ENCODE peak calls at places on chromosomes 12 and 14, in ten cellular contexts. G is adrenal gland, S is omental fat pad, C is fibroblast of mammary gland, J is upper lobe of right lung, H is OCI-LY7, N is IMR-90, R is HFFc6, Z is fibroblast of the aortic adventitia, M is testis. D is an unnamed sample.

GRCh38 chr12:76226397-76226796 is 121.8 kb downstream of the BBS10 start:
- DNase-seq in G (no peak), S (no peak), C (peak; percentile 49), J (no peak), H (no peak), N (peak; percentile 84), R (no peak), Z (peak; percentile 92), M (no peak), D (no peak)

GRCh38 chr12:21354641-21355040 is 18.1 kb upstream of the IAPP start:
- DNase-seq in G (no peak), S (no peak), C (no peak), J (no peak), H (no peak), N (no peak), R (no peak), Z (no peak), M (no peak), D (no peak)

GRCh38 chr14:23446291-23446851 is 10.9 kb upstream of the MYH7 start:
- DNase-seq in G (no peak), S (no peak), C (no peak), J (no peak), H (no peak), N (no peak), R (no peak), Z (no peak), M (peak; percentile 56), D (no peak)

GRCh38 chr12:68587448-68587873 is 23.2 kb upstream of the RAP1B start:
- DNase-seq in G (no peak), S (no peak), C (no peak), J (no peak), H (peak; percentile 53), N (no peak), R (no peak), Z (no peak), M (no peak), D (peak; percentile 79)

GRCh38 chr12:125092872-125093680 is 27.8 kb downstream of the AACS start:
- DNase-seq in G (peak; percentile 38), S (no peak), C (peak; percentile 69), J (no peak), H (no peak), N (peak; percentile 66), R (peak; percentile 19), Z (peak; percentile 65), M (no peak), D (no peak)

GRCh38 chr12:105729372-105729771 is 398.9 kb downstream of the C12orf75 start:
- DNase-seq in G (no peak), S (no peak), C (no peak), J (no peak), H (no peak), N (no peak), R (no peak), Z (no peak), M (no peak), D (no peak)

GRCh38 chr12:45681469-45681868 is 48.0 kb upstream of the ARID2 start:
- DNase-seq in G (no peak), S (no peak), C (peak; percentile 12), J (no peak), H (no peak), N (peak; percentile 7), R (no peak), Z (no peak), M (no peak), D (no peak)

GRCh38 chr14:93073833-93074769 is 41.6 kb downstream of the ITPK1 start:
- DNase-seq in G (no peak), S (no peak), C (peak; percentile 50), J (peak; percentile 76), H (peak; percentile 21), N (peak; percentile 40), R (no peak), Z (peak; percentile 34), M (no peak), D (peak; percentile 23)

GRCh38 chr14:103890052-103890371 is 38.2 kb upstream of the TDRD9 start:
- DNase-seq in G (no peak), S (no peak), C (no peak), J (no peak), H (no peak), N (no peak), R (no peak), Z (no peak), M (no peak), D (no peak)

GRCh38 chr14:103887557-103888115 is 40.3 kb upstream of the PPP1R13B start:
- DNase-seq in G (no peak), S (no peak), C (no peak), J (no peak), H (no peak), N (no peak), R (no peak), Z (no peak), M (no peak), D (no peak)

GRCh38 chr14:103891667-103892215 is 36.5 kb upstream of the TDRD9 start:
- DNase-seq in G (no peak), S (no peak), C (no peak), J (no peak), H (no peak), N (no peak), R (no peak), Z (no peak), M (no peak), D (no peak)

GRCh38 chr14:103890836-103891666 is 37.2 kb upstream of the TDRD9 start:
- DNase-seq in G (peak; percentile 27), S (no peak), C (no peak), J (no peak), H (no peak), N (no peak), R (no peak), Z (no peak), M (no peak), D (no peak)

DNA sequence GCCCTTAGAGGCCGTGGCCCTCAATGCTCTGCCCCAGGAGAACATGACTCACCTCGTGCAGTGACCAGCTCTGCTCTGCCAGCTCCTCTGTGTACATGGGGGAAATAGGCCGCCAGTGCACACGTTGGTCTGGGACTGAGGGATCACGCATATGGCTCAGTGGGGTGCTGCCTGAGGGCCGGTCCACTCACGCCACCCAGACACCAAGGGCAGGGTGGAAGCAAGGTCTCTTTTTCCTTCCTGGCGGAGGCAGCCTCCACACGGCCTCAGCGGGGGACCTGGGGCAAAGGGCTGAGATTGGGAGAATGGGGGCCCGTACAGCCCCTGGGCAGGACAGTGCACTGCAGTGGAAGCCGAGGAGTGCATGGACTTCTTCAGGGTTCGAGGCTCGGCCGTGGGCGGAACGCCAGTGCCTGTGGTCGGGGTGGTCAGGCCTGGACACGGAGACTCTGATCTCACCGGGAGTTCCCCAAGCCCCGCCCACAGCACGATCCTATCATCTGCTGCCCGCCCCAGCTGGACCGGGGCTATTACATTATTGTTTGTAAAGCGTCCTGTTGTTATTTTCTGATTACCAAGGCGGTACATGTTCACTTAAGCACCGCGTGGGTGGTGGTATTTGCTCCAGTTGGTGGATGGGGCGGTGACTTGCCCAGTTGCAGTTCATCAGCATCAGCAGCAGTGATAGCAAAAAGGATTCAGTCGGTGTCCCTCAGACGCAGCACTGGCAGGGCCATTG is 38.8 kb upstream of the TDRD9 start:
- DNase-seq in G (peak; percentile 58), S (no peak), C (peak; percentile 47), J (peak; percentile 80), H (no peak), N (peak; percentile 20), R (no peak), Z (no peak), M (peak; percentile 26), D (no peak)
- TF ChIP-seq CTCF in G (no peak), S (no peak), C (no peak), J (no peak), H (no peak), N (no peak), R (no peak), Z (no peak), M (no peak), D (no peak)

GRCh38 chr12:109916045-109916444 is 16.0 kb downstream of the TCHP start:
- DNase-seq in G (no peak), S (no peak), C (no peak), J (no peak), H (no peak), N (no peak), R (no peak), Z (no peak), M (no peak), D (no peak)

GRCh38 chr12:109919466-109919865 is 19.4 kb downstream of the TCHP start:
- DNase-seq in G (no peak), S (no peak), C (no peak), J (no peak), H (no peak), N (no peak), R (no peak), Z (no peak), M (no peak), D (no peak)

GRCh38 chr12:109912790-109913189 is 12.7 kb downstream of the TCHP start:
- DNase-seq in G (no peak), S (no peak), C (no peak), J (no peak), H (no peak), N (no peak), R (no peak), Z (no peak), M (peak; percentile 24), D (no peak)

GRCh38 chr12:109914461-109914860 is 14.4 kb downstream of the TCHP start:
- DNase-seq in G (no peak), S (no peak), C (no peak), J (no peak), H (no peak), N (no peak), R (no peak), Z (no peak), M (no peak), D (no peak)

GRCh38 chr12:109915171-109916040 is 15.3 kb downstream of the TCHP start:
- DNase-seq in G (no peak), S (no peak), C (no peak), J (no peak), H (no peak), N (no peak), R (no peak), Z (no peak), M (no peak), D (no peak)
- TF ChIP-seq CTCF in G (no peak), S (no peak), C (no peak), J (no peak), H (no peak), N (no peak), R (no peak), Z (no peak), M (no peak), D (no peak)

GRCh38 chr14:51520087-51520486 is 131.6 kb upstream of the FRMD6 start:
- DNase-seq in G (no peak), S (no peak), C (peak; percentile 56), J (no peak), H (no peak), N (no peak), R (peak; percentile 23), Z (peak; percentile 72), M (no peak), D (no peak)

GRCh38 chr14:51518681-51519080 is 133.0 kb upstream of the FRMD6 start:
- DNase-seq in G (no peak), S (no peak), C (no peak), J (no peak), H (no peak), N (no peak), R (no peak), Z (no peak), M (no peak), D (no peak)

GRCh38 chr14:51518280-51518679 is 133.4 kb upstream of the FRMD6 start:
- DNase-seq in G (no peak), S (no peak), C (no peak), J (no peak), H (no peak), N (no peak), R (no peak), Z (no peak), M (no peak), D (no peak)

GRCh38 chr14:51523243-51523642 is 128.5 kb upstream of the FRMD6 start:
- DNase-seq in G (no peak), S (no peak), C (no peak), J (no peak), H (no peak), N (no peak), R (no peak), Z (no peak), M (no peak), D (no peak)

DNA sequence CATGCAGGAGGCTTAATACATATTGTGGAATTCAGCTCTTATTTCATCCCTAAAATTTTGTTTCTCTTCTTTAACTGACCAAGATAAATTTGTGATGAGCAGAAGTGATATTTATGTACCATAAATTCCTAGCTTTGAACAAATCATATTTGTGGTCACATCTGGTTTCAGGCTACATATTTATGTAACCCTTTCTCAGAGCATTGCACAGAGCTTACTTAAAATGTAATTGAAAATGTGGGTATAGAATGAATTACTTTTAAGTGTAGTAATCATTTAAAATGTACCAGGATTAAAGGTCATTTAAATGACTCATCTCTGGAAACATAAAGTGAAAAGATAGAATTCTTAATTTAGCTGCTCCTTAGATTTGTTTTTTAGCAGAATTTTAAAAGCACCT is 129.9 kb upstream of the FRMD6 start:
- DNase-seq in G (no peak), S (no peak), C (peak; percentile 89), J (no peak), H (no peak), N (peak; percentile 91), R (peak; percentile 60), Z (peak; percentile 80), M (no peak), D (no peak)
- TF ChIP-seq CTCF in G (no peak), S (no peak), C (no peak), J (no peak), H (no peak), N (no peak), R (no peak), Z (no peak), M (no peak), D (no peak)

GRCh38 chr14:90814806-90815566 is 1.2 kb downstream of the TTC7B start:
- DNase-seq in G (no peak), S (no peak), C (no peak), J (no peak), H (no peak), N (no peak), R (no peak), Z (no peak), M (no peak), D (no peak)

GRCh38 chr14:90816686-90817436 is 631 bp upstream of the TTC7B start:
- DNase-seq in G (no peak), S (no peak), C (no peak), J (no peak), H (no peak), N (no peak), R (no peak), Z (no peak), M (no peak), D (no peak)

GRCh38 chr14:90818715-90819114 is 2.5 kb upstream of the TTC7B start:
- DNase-seq in G (no peak), S (no peak), C (no peak), J (no peak), H (no peak), N (no peak), R (no peak), Z (no peak), M (no peak), D (no peak)

GRCh38 chr14:90815567-90815816 is 738 bp downstream of the TTC7B start:
- DNase-seq in G (no peak), S (no peak), C (no peak), J (no peak), H (no peak), N (no peak), R (no peak), Z (peak; percentile 11), M (no peak), D (no peak)

DNA sequence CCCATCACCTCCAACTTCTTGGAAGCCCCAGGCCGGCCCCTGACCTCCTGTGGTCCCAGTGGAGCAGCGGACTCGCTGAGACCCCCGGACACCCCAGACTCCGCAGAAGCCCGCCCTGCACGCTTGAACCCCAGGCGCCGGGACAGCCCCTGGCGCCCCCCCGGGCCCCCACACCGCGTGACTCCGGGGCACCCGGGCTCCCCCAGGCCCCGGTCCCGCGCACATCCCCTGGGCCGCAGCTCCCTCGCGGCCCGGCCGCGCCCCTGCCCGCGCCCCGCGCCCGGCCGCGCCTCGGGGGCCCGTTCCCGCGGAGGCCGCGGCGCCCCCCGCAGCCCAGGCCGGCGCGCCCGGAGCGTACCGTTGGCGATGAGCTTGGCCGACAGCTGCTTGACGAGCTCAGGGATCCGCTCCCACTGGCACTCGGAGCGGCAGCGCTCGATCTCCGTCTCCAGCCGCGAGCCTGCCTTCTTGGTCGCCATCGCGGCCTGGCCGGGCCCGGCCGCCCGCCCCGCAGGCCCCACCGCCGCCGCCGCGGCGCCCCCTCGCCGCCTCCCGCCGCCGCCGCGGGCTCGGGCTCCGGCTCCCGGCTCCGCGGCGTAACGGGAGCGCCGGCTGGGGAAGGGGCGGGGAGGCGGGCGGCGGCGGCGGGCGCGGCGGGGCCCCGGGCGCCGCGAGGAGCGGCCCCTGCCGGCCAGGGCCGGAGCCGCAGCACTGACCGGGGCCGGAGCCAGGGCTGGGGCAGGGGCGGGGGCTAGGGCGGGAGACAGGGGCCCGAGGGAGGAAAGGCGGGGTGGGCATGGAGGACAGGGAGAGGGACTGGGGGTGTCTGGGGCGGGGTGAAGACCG is at the start of gene TTC7B:
- DNase-seq in G (peak; percentile 35), S (no peak), C (no peak), J (peak; percentile 76), H (peak; percentile 20), N (peak; percentile 24), R (no peak), Z (peak; percentile 15), M (no peak), D (peak; percentile 29)
- TF ChIP-seq CTCF in G (no peak), S (no peak), C (no peak), J (no peak), H (no peak), N (peak; percentile 45), R (no peak), Z (peak; percentile 46), M (no peak), D (no peak)

D was measured in activated CD8-positive, alpha-beta T cell treated with anti-CD3 and anti-CD28 coated beads for 36 hours.